ENCODE peak calls at places on chromosome 2, in six cellular contexts. O, J, Y, R, P and C are unnamed samples.

GRCh38 chr2:31335921-31336570 is 78.5 kb downstream of the XDH start:
- DNase-seq in O (no peak), J (no peak), Y (no peak), R (peak), P (no peak), C (no peak)

GRCh38 chr2:191740016-191740419 is 62.1 kb downstream of the NABP1 start:
- DNase-seq in O (no peak), J (no peak), Y (no peak), R (no peak), P (peak), C (peak)

GRCh38 chr2:650343-651310 is 26.6 kb downstream of the TMEM18 start:
- DNase-seq in O (no peak), J (no peak), Y (no peak), R (peak), P (no peak), C (no peak)

GRCh38 chr2:186181625-186182024 is 304.4 kb upstream of the ZC3H15 start:
- DNase-seq in O (no peak), J (no peak), Y (no peak), R (no peak), P (no peak), C (no peak)

GRCh38 chr2:41187683-41188082 is 735.8 kb upstream of the SLC8A1 start:
- DNase-seq in O (no peak), J (no peak), Y (no peak), R (no peak), P (no peak), C (no peak)

GRCh38 chr2:16201876-16202642 is 261.7 kb downstream of the MYCN start:
- DNase-seq in O (no peak), J (no peak), Y (no peak), R (no peak), P (no peak), C (no peak)

GRCh38 chr2:129863350-129863749 is 116.1 kb upstream of the RAB6C start:
- DNase-seq in O (no peak), J (no peak), Y (no peak), R (no peak), P (no peak), C (no peak)

GRCh38 chr2:240387669-240388358 is 47.6 kb upstream of the GPC1 start:
- DNase-seq in O (no peak), J (no peak), Y (no peak), R (peak), P (no peak), C (no peak)

GRCh38 chr2:17107875-17108274 is 410.4 kb downstream of the RAD51AP2 start:
- DNase-seq in O (no peak), J (no peak), Y (no peak), R (no peak), P (no peak), C (no peak)

GRCh38 chr2:170744248-170745002 is 25.8 kb upstream of the ERICH2 start:
- DNase-seq in O (no peak), J (no peak), Y (no peak), R (no peak), P (no peak), C (no peak)

GRCh38 chr2:172177581-172177980 is 74.9 kb upstream of the DLX2 start:
- DNase-seq in O (no peak), J (no peak), Y (no peak), R (no peak), P (no peak), C (no peak)

GRCh38 chr2:238250896-238251295 is 11.1 kb upstream of the HES6 start:
- DNase-seq in O (no peak), J (no peak), Y (no peak), R (no peak), P (no peak), C (no peak)